ENCODE peak calls at places on chromosomes 11 and 22, in seven cellular contexts. P is AG08396; A is NCI-H748 treated with DMSO at 0.1 percent for 48 hours; O is naive thymus-derived CD8-positive, alpha-beta T cell; N is ELR; G is activated naive CD8-positive, alpha-beta T cell treated with anti-CD3 and anti-CD28 coated beads, Interleukin-2, amount 10 ng/mL, durations not matched to agents 7 days and 5 days; Z is adipocyte. I is an unnamed sample.

GRCh38 chr11:117805048-117805447 is 8.0 kb upstream of the DSCAML1 start:
- DNase-seq in A (no peak), N (no peak), P (no peak), Z (no peak), G (no peak), O (no peak), I (no peak)

GRCh38 chr11:70423523-70424505 is 25.5 kb downstream of the CTTN start:
- DNase-seq in N (peak; percentile 96), A (no peak), P (peak; percentile 93), G (no peak), O (no peak), Z (no peak), I (no peak)

GRCh38 chr11:75246006-75246672 is 5.6 kb downstream of the TPBGL start:
- DNase-seq in P (no peak), N (no peak), A (no peak), G (no peak), Z (no peak), O (no peak), I (no peak)

GRCh38 chr11:126332221-126332711 is 23.2 kb upstream of the ST3GAL4 start:
- DNase-seq in N (peak; percentile 92), Z (peak; percentile 80), A (no peak), P (peak; percentile 90), G (no peak), O (no peak), I (no peak)

GRCh38 chr11:28951191-28951590 is 843.0 kb downstream of the METTL15 start:
- DNase-seq in N (no peak), P (no peak), Z (no peak), A (no peak), O (no peak), G (no peak), I (no peak)

GRCh38 chr11:46472662-46472994 is 81.1 kb upstream of the CHRM4 start:
- DNase-seq in P (no peak), N (no peak), O (no peak), G (no peak), Z (no peak), A (no peak), I (no peak)

GRCh38 chr11:132114743-132115142 is 744.3 kb downstream of the NTM start:
- DNase-seq in P (no peak), G (no peak), A (no peak), Z (no peak), O (no peak), N (no peak), I (no peak)

GRCh38 chr11:44596541-44597276 is 31.2 kb downstream of the CD82 start:
- DNase-seq in Z (no peak), O (peak; percentile 60), G (peak; percentile 67), P (no peak), A (no peak), N (no peak), I (peak; percentile 37)

GRCh38 chr22:35739642-35740041 is 22.0 kb downstream of the APOL5 start:
- DNase-seq in G (no peak), P (no peak), O (peak; percentile 3), Z (no peak), N (peak; percentile 28), A (no peak), I (no peak)

GRCh38 chr11:21634491-21634890 is 558.4 kb upstream of the ANO5 start:
- DNase-seq in G (no peak), N (no peak), Z (no peak), O (no peak), A (no peak), P (no peak), I (no peak)

I was measured in effector CD8-positive, alpha-beta T cell.